ENCODE peak calls at places on chromosome 1, in eight cellular contexts. N is heart right ventricle, A is mammary epithelial cell, O is heart left ventricle, J is testis, U is spleen, D is tibial nerve, B is aorta. Q is an unnamed sample.

GRCh38 chr1:98288494-98288893 is 367.7 kb upstream of the DPYD start:
- DNase-seq in O (no peak), U (no peak), B (no peak), J (no peak), N (no peak), A (no peak), D (no peak), Q (no peak)

GRCh38 chr1:147444381-147444780 is 96.9 kb upstream of the BCL9 start:
- DNase-seq in N (no peak), D (no peak), O (no peak), J (no peak), U (no peak), B (no peak), A (no peak), Q (no peak)

GRCh38 chr1:212247179-212247721 is 38.0 kb upstream of the PPP2R5A start:
- DNase-seq in O (no peak), A (no peak), U (no peak), B (peak; percentile 53), J (no peak), D (no peak), N (no peak), Q (no peak)

GRCh38 chr1:154741747-154742495 is 128.2 kb downstream of the KCNN3 start:
- DNase-seq in N (no peak), B (no peak), O (no peak), U (no peak), J (no peak), A (no peak), D (no peak), Q (no peak)

GRCh38 chr1:112904071-112904830 is 51.7 kb downstream of the SLC16A1 start:
- DNase-seq in N (no peak), A (peak; percentile 98), B (no peak), O (no peak), U (no peak), D (no peak), J (no peak), Q (no peak)

GRCh38 chr1:156881101-156881500 is 12.4 kb upstream of the PEAR1 start:
- DNase-seq in J (no peak), D (no peak), O (no peak), N (no peak), A (no peak), U (no peak), B (no peak), Q (no peak)

GRCh38 chr1:70150444-70150843 is 54.9 kb downstream of the LRRC40 start:
- DNase-seq in A (no peak), D (no peak), N (no peak), O (no peak), B (no peak), J (no peak), U (no peak), Q (no peak)

GRCh38 chr1:218624051-218624450 is 278.9 kb downstream of the TGFB2 start:
- DNase-seq in D (no peak), O (no peak), A (peak; percentile 32), B (no peak), J (no peak), N (no peak), U (no peak), Q (no peak)

GRCh38 chr1:156640842-156641706 is 843 bp upstream of the BCAN start:
- DNase-seq in J (no peak), U (no peak), D (no peak), A (no peak), B (no peak), O (no peak), N (no peak), Q (no peak)

GRCh38 chr1:76351655-76352054 is 277.1 kb downstream of the ST6GALNAC3 start:
- DNase-seq in U (no peak), O (no peak), A (no peak), B (no peak), N (no peak), J (no peak), D (no peak), Q (no peak)

GRCh38 chr1:55131801-55132200 is 83.4 kb downstream of the USP24 start:
- DNase-seq in O (no peak), B (no peak), N (no peak), A (peak; percentile 24), J (no peak), D (no peak), U (no peak), Q (no peak)

GRCh38 chr1:217026506-217026905 is 303.3 kb upstream of the ESRRG start:
- DNase-seq in J (no peak), O (no peak), U (no peak), D (no peak), A (peak; percentile 9), N (no peak), B (no peak), Q (no peak)

GRCh38 chr1:207815913-207816312 is 64.1 kb downstream of the CD46 start:
- DNase-seq in N (no peak), B (no peak), U (no peak), J (no peak), A (peak; percentile 71), O (no peak), D (no peak), Q (no peak)

GRCh38 chr1:167472729-167473529 is 45.4 kb downstream of the CD247 start:
- DNase-seq in D (no peak), B (no peak), U (no peak), N (no peak), O (no peak), A (no peak), J (no peak), Q (no peak)

GRCh38 chr1:242523282-242523967 is 1.1 kb downstream of the PLD5 start:
- DNase-seq in U (peak; percentile 72), N (no peak), A (peak; percentile 4), B (no peak), O (no peak), D (no peak), J (no peak), Q (no peak)

GRCh38 chr1:242525769-242526168 is 1.3 kb upstream of the PLD5 start:
- DNase-seq in B (no peak), N (no peak), O (no peak), D (no peak), J (no peak), A (no peak), U (no peak), Q (no peak)

GRCh38 chr1:242525360-242525722 is 844 bp upstream of the PLD5 start:
- DNase-seq in B (no peak), D (no peak), U (no peak), A (no peak), N (no peak), O (no peak), J (no peak), Q (no peak)

GRCh38 chr1:242523968-242524570 is 428 bp downstream of the PLD5 start:
- DNase-seq in J (peak; percentile 73), N (no peak), D (no peak), A (peak; percentile 75), U (peak; percentile 78), B (peak; percentile 51), O (peak; percentile 27), Q (no peak)

GRCh38 chr1:242524571-242525359 is at the start of gene PLD5:
- DNase-seq in B (peak; percentile 43), J (peak; percentile 43), U (peak; percentile 71), O (no peak), N (no peak), D (no peak), A (peak; percentile 64), Q (no peak)
- H3K27me3 ChIP-seq in B (no peaks in the 10 kb centered on the region), J (no peaks in the 10 kb centered on the region), U (peaks cover 42% of the 10 kb centered on the region), O (peaks cover 59% of the 10 kb centered on the region), N (peaks cover 50% of the 10 kb centered on the region), D (no peaks in the 10 kb centered on the region), A (no peaks in the 10 kb centered on the region), Q (peaks cover 4% of the 10 kb centered on the region)

GRCh38 chr1:166113630-166114029 is 53.2 kb downstream of the FAM78B start:
- DNase-seq in A (no peak), O (no peak), U (no peak), D (no peak), J (no peak), B (no peak), N (no peak), Q (no peak)
- H3K27ac ChIP-seq in A (no peak overlapping the region), O (no peak overlapping the region), U (no peak overlapping the region), D (no peak overlapping the region), J (no peak overlapping the region), B (no peak overlapping the region), N (no peak overlapping the region), Q (no peak overlapping the region)

DNA sequence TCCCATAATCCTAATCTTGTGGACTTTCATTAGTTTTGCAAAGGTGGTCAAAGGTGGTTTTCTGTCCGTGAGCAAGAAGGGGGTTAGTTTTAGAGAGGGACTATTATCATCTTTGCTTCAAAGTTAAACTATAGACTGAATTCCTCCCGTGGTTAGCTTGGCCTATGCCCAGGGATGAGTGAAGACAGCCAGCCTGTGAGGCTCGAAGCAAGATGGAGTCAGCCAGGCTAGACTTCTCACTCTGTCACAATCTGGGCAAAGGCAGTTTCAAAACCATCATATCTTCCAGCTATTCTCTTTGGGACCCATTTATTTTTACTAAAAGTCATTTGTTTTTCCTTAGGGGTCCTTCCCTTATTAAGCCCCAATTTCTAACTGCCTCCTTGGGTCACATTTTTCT is 12.9 kb upstream of the ENO1 start:
- DNase-seq in D (no peak), U (no peak), B (no peak), J (no peak), A (no peak), N (no peak), O (no peak), Q (no peak)
- H3K27me3 ChIP-seq in D (no peaks in the 10 kb centered on the region), U (no peaks in the 10 kb centered on the region), B (no peaks in the 10 kb centered on the region), J (no peaks in the 10 kb centered on the region), A (no peaks in the 10 kb centered on the region), N (no peaks in the 10 kb centered on the region), O (no peaks in the 10 kb centered on the region), Q (no peaks in the 10 kb centered on the region)

GRCh38 chr1:228849011-228849541 is 113.8 kb downstream of the RHOU start:
- DNase-seq in A (no peak), J (no peak), O (no peak), D (no peak), N (no peak), B (no peak), U (no peak), Q (no peak)
- H3K27ac ChIP-seq in A (no peak overlapping the region), J (no peak overlapping the region), O (no peak overlapping the region), D (no peak overlapping the region), N (no peak overlapping the region), B (no peak overlapping the region), U (no peak overlapping the region), Q (no peak overlapping the region)